ENCODE peak calls at places on chromosomes 12 and 14, in four cellular contexts. One of them, this sample, is unnamed.

GRCh38 chr12:3256103-3256551 is 178.9 kb downstream of the TSPAN9 start:
- DNase-seq in GM12891: no peak
- DNase-seq in GM12878: no peak
- DNase-seq in K562: no peak
- DNase-seq in this sample: no peak

GRCh38 chr12:104575442-104575841 is 118.7 kb downstream of the CHST11 start:
- DNase-seq in GM12891: no peak
- DNase-seq in GM12878: no peak
- DNase-seq in K562: no peak
- DNase-seq in this sample: no peak

GRCh38 chr14:25406818-25407217 is 356.9 kb upstream of the STXBP6 start:
- DNase-seq in GM12891: no peak
- DNase-seq in GM12878: no peak
- DNase-seq in K562: peak
- DNase-seq in this sample: peak

GRCh38 chr14:83765200-83765599 is 1764.7 kb upstream of the FLRT2 start:
- DNase-seq in GM12891: no peak
- DNase-seq in GM12878: no peak
- DNase-seq in K562: no peak
- DNase-seq in this sample: no peak

GRCh38 chr12:124525455-124525854 is 42.0 kb downstream of the NCOR2 start:
- DNase-seq in GM12891: no peak
- DNase-seq in GM12878: no peak
- DNase-seq in K562: no peak
- DNase-seq in this sample: no peak

GRCh38 chr14:28375295-28375694 is 391.3 kb upstream of the FOXG1 start:
- DNase-seq in GM12891: no peak
- DNase-seq in GM12878: no peak
- DNase-seq in K562: no peak
- DNase-seq in this sample: no peak

GRCh38 chr12:104801427-104801826 is 156.7 kb downstream of the SLC41A2 start:
- DNase-seq in GM12891: no peak
- DNase-seq in GM12878: no peak
- DNase-seq in K562: no peak
- DNase-seq in this sample: no peak

GRCh38 chr12:89622115-89622514 is 86.5 kb downstream of the ATP2B1 start:
- DNase-seq in GM12891: no peak
- DNase-seq in GM12878: no peak
- DNase-seq in K562: no peak
- DNase-seq in this sample: no peak

GRCh38 chr12:116236148-116236731 is 41.3 kb downstream of the MED13L start:
- DNase-seq in GM12891: peak
- DNase-seq in GM12878: peak
- DNase-seq in K562: peak
- DNase-seq in this sample: no peak

GRCh38 chr14:85601246-85601645 is 71.3 kb downstream of the FLRT2 start:
- DNase-seq in GM12891: no peak
- DNase-seq in GM12878: no peak
- DNase-seq in K562: no peak
- DNase-seq in this sample: no peak

GRCh38 chr12:6896846-6897435 is 7.7 kb upstream of the LRRC23 start:
- DNase-seq in GM12891: no peak
- DNase-seq in GM12878: no peak
- DNase-seq in K562: no peak
- DNase-seq in this sample: no peak

GRCh38 chr12:58288191-58288590 is 346.8 kb downstream of the ATP23 start:
- DNase-seq in GM12891: no peak
- DNase-seq in GM12878: no peak
- DNase-seq in K562: no peak
- DNase-seq in this sample: no peak

GRCh38 chr12:108605000-108605689 is 7.3 kb upstream of the TMEM119 start:
- DNase-seq in GM12891: no peak
- DNase-seq in GM12878: no peak
- DNase-seq in K562: no peak
- DNase-seq in this sample: no peak

GRCh38 chr12:27732281-27732680 is 21.6 kb downstream of the MRPS35 start:
- DNase-seq in GM12891: no peak
- DNase-seq in GM12878: no peak
- DNase-seq in K562: no peak
- DNase-seq in this sample: peak

GRCh38 chr12:90851800-90852718 is 102.9 kb downstream of the CCER1 start:
- DNase-seq in GM12891: no peak
- DNase-seq in GM12878: no peak
- DNase-seq in K562: no peak
- DNase-seq in this sample: no peak

GRCh38 chr12:104319918-104320626 is 16.5 kb downstream of the EID3 start:
- DNase-seq in GM12891: no peak
- DNase-seq in GM12878: no peak
- DNase-seq in K562: no peak
- DNase-seq in this sample: no peak

GRCh38 chr12:130044991-130045621 is 117.2 kb upstream of the FZD10 start:
- DNase-seq in GM12891: no peak
- DNase-seq in GM12878: no peak
- DNase-seq in K562: no peak
- DNase-seq in this sample: no peak
- TF ChIP-seq POLR2AphosphoS5 in GM12891: no peak
- TF ChIP-seq POLR2AphosphoS5 in GM12878: no peak
- TF ChIP-seq POLR2AphosphoS5 in K562: no peak
- TF ChIP-seq POLR2AphosphoS5 in this sample: no peak

GRCh38 chr14:104229621-104230041 is 91.2 kb downstream of the KIF26A start:
- DNase-seq in GM12891: no peak
- DNase-seq in GM12878: no peak
- DNase-seq in K562: no peak
- DNase-seq in this sample: no peak
- TF ChIP-seq SPI1 in GM12891: no peak
- TF ChIP-seq SPI1 in GM12878: no peak
- TF ChIP-seq SPI1 in K562: no peak
- TF ChIP-seq SPI1 in this sample: no peak

GRCh38 chr14:77099425-77100167 is 1.5 kb downstream of the CIPC start:
- DNase-seq in GM12891: no peak
- DNase-seq in GM12878: no peak
- DNase-seq in K562: peak
- DNase-seq in this sample: no peak
- TF ChIP-seq POLR2AphosphoS5 in GM12891: no peak
- TF ChIP-seq POLR2AphosphoS5 in GM12878: no peak
- TF ChIP-seq POLR2AphosphoS5 in K562: no peak
- TF ChIP-seq POLR2AphosphoS5 in this sample: no peak

GRCh38 chr14:73738518-73739173 is 24.5 kb upstream of the PNMA1 start:
- DNase-seq in GM12891: no peak
- DNase-seq in GM12878: no peak
- DNase-seq in K562: no peak
- DNase-seq in this sample: no peak
- TF ChIP-seq SPI1 in GM12891: no peak
- TF ChIP-seq SPI1 in GM12878: no peak
- TF ChIP-seq SPI1 in K562: no peak
- TF ChIP-seq SPI1 in this sample: no peak